ENCODE peak calls at places on chromosomes 7 and 10, in seven cellular contexts. B, I, A, V, K, O and G are unnamed samples.
A peak's percentile ranks its signal among the peaks of the same experiment; 100 is the strongest.

GRCh38 chr7:34523233-34523918 is 134.6 kb upstream of the NPSR1 start:
- DNase-seq in K (no peak), V (no peak), A (no peak), B (no peak), O (no peak), I (peak; percentile 71), G (no peak)

GRCh38 chr10:100775346-100775745 is 30.0 kb downstream of the PAX2 start:
- DNase-seq in I (no peak), V (no peak), A (no peak), K (peak; percentile 40), O (no peak), B (no peak), G (no peak)

GRCh38 chr10:21458496-21458895 is 67.0 kb downstream of the SKIDA1 start:
- DNase-seq in V (no peak), I (no peak), O (no peak), B (no peak), A (no peak), K (no peak), G (no peak)

GRCh38 chr7:1301812-1302310 is 69.2 kb downstream of the UNCX start:
- DNase-seq in K (no peak), B (peak; percentile 35), I (no peak), A (no peak), O (no peak), V (no peak), G (no peak)

GRCh38 chr10:33791295-33791694 is 456.8 kb upstream of the NRP1 start:
- DNase-seq in I (no peak), O (no peak), B (no peak), A (no peak), K (peak; percentile 68), V (no peak), G (no peak)

GRCh38 chr10:7610651-7611389 is 55.9 kb downstream of the ITIH5 start:
- DNase-seq in A (peak; percentile 49), V (no peak), I (peak; percentile 13), B (no peak), O (no peak), K (peak; percentile 50), G (no peak)

GRCh38 chr10:62437696-62438095 is 63.5 kb downstream of the ZNF365 start:
- DNase-seq in A (no peak), K (peak; percentile 86), V (peak; percentile 25), I (peak; percentile 86), B (no peak), O (no peak), G (no peak)

GRCh38 chr7:54757711-54758110 is 1.3 kb downstream of the SEC61G start:
- DNase-seq in I (no peak), O (no peak), B (no peak), A (no peak), K (no peak), V (no peak), G (no peak)

GRCh38 chr7:30445770-30446169 is 32.8 kb downstream of the NOD1 start:
- DNase-seq in V (no peak), I (peak; percentile 77), K (peak; percentile 54), A (peak; percentile 85), B (no peak), O (peak; percentile 35), G (peak; percentile 81)

GRCh38 chr7:37065779-37066271 is 341.5 kb upstream of the AOAH start:
- DNase-seq in V (no peak), K (peak; percentile 6), B (no peak), O (no peak), A (no peak), I (peak; percentile 5), G (peak; percentile 43)

GRCh38 chr10:97895915-97896314 is 46.3 kb downstream of the GOLGA7B start:
- DNase-seq in O (no peak), V (no peak), B (peak; percentile 28), K (no peak), A (no peak), I (no peak), G (no peak)

GRCh38 chr10:7409045-7409731 is 1.6 kb downstream of the SFMBT2 start:
- DNase-seq in V (no peak), A (no peak), I (no peak), O (peak; percentile 22), B (peak; percentile 76), K (peak; percentile 53), G (peak; percentile 55)

GRCh38 chr10:71396714-71397339 is at the start of gene CDH23:
- DNase-seq in K (peak; percentile 16), V (peak; percentile 43), A (no peak), B (no peak), I (no peak), O (no peak), G (no peak)

GRCh38 chr10:91987397-91988037 is 63.9 kb downstream of the BTAF1 start:
- DNase-seq in B (no peak), O (no peak), K (no peak), I (peak; percentile 36), V (no peak), A (no peak), G (no peak)

GRCh38 chr10:112261281-112261822 is 21.8 kb upstream of the TECTB start:
- DNase-seq in O (no peak), I (peak; percentile 94), K (peak; percentile 20), A (no peak), V (no peak), B (no peak), G (no peak)

GRCh38 chr10:122344741-122345258 is 29.7 kb upstream of the PLEKHA1 start:
- DNase-seq in A (no peak), V (peak; percentile 2), K (peak; percentile 65), I (peak; percentile 69), O (no peak), B (peak; percentile 84), G (no peak)

GRCh38 chr10:70974351-70974901 is 86.1 kb upstream of the PCBD1 start:
- DNase-seq in V (peak; percentile 55), A (no peak), I (peak; percentile 20), K (peak; percentile 58), B (no peak), O (no peak), G (no peak)

GRCh38 chr7:11192506-11192905 is 218.8 kb downstream of the PHF14 start:
- DNase-seq in V (no peak), A (no peak), O (no peak), B (no peak), I (peak; percentile 72), K (peak; percentile 62), G (no peak)

GRCh38 chr10:62760401-62760800 is 44.1 kb upstream of the ADO start:
- DNase-seq in K (no peak), O (no peak), I (no peak), V (no peak), A (no peak), B (no peak), G (no peak)

GRCh38 chr7:44824894-44825526 is 22.9 kb downstream of the H2AZ2 start:
- DNase-seq in I (peak; percentile 66), O (no peak), K (peak; percentile 52), V (no peak), A (no peak), B (no peak), G (no peak)

GRCh38 chr7:156004265-156005201 is 192.3 kb upstream of the SHH start:
- DNase-seq in A (no peak), V (no peak), I (no peak), O (no peak), B (no peak), K (no peak), G (no peak)

GRCh38 chr10:71077143-71077581 is 135.2 kb upstream of the UNC5B start:
- DNase-seq in A (no peak), B (no peak), V (no peak), O (no peak), I (peak; percentile 5), K (no peak), G (no peak)

GRCh38 chr10:71850021-71850744 is 868 bp downstream of the PSAP start:
- DNase-seq in B (no peak), I (no peak), V (no peak), A (no peak), O (no peak), K (no peak), G (no peak)

GRCh38 chr7:73978681-73979563 is 49.1 kb upstream of the ELN start:
- DNase-seq in V (peak; percentile 29), I (peak; percentile 55), K (peak; percentile 52), B (peak; percentile 46), A (no peak), O (no peak), G (peak; percentile 71)

GRCh38 chr10:10830316-10831061 is 187.2 kb upstream of the CELF2 start:
- DNase-seq in B (no peak), V (peak; percentile 12), K (peak; percentile 87), O (no peak), A (no peak), I (peak; percentile 95), G (no peak)

GRCh38 chr7:1943326-1943725 is 273.2 kb downstream of the ELFN1 start:
- DNase-seq in K (no peak), I (no peak), A (no peak), B (peak; percentile 39), O (no peak), V (no peak), G (no peak)

GRCh38 chr10:124562425-124563060 is 100.9 kb downstream of the LHPP start:
- DNase-seq in B (peak; percentile 35), I (peak; percentile 13), K (peak; percentile 36), V (no peak), O (no peak), A (no peak), G (no peak)

GRCh38 chr7:107559864-107560263 is 3.9 kb downstream of the COG5 start:
- DNase-seq in O (no peak), V (no peak), I (peak; percentile 81), K (peak; percentile 74), B (no peak), A (no peak), G (no peak)

GRCh38 chr10:59607971-59608370 is 101.7 kb downstream of the SLC16A9 start:
- DNase-seq in V (no peak), O (no peak), B (no peak), A (no peak), I (no peak), K (no peak), G (no peak)

GRCh38 chr10:62818426-62819011 is 2.4 kb upstream of the EGR2 start:
- DNase-seq in B (peak; percentile 78), K (peak; percentile 40), V (no peak), O (peak; percentile 45), I (peak; percentile 4), A (no peak), G (peak; percentile 64)

GRCh38 chr7:134562136-134562535 is 13.2 kb downstream of the AKR1B15 start:
- DNase-seq in V (no peak), O (no peak), B (no peak), A (no peak), I (peak; percentile 60), K (peak; percentile 37), G (no peak)

GRCh38 chr10:63103971-63104409 is 29.1 kb upstream of the NRBF2 start:
- DNase-seq in K (peak; percentile 11), V (no peak), A (no peak), O (peak; percentile 33), I (no peak), B (no peak), G (peak; percentile 1)

GRCh38 chr7:16695621-16696237 is 49.7 kb downstream of the BZW2 start:
- DNase-seq in K (peak; percentile 62), V (peak; percentile 48), A (peak; percentile 40), B (no peak), O (no peak), I (peak; percentile 88), G (no peak)